ENCODE peak calls at places on chromosomes 7 and 10, in four cellular contexts. C, A, P and V are unnamed samples.

GRCh38 chr7:71613316-71613715 is 481.4 kb downstream of the GALNT17 start:
- DNase-seq in C (no peak), A (peak), P (no peak), V (no peak)

GRCh38 chr10:132890301-132890700 is 52.1 kb downstream of the CFAP46 start:
- DNase-seq in C (no peak), A (no peak), P (no peak), V (no peak)

GRCh38 chr7:13989138-13989943 is at the start of gene ETV1:
- DNase-seq in C (peak), A (peak), P (no peak), V (peak)

GRCh38 chr7:14016950-14017349 is 27.5 kb upstream of the ETV1 start:
- DNase-seq in C (peak), A (no peak), P (no peak), V (no peak)

GRCh38 chr7:151863386-151864079 is 13.4 kb downstream of the PRKAG2 start:
- DNase-seq in C (no peak), A (peak), P (no peak), V (no peak)

GRCh38 chr7:16668049-16668858 is 22.3 kb downstream of the BZW2 start:
- DNase-seq in C (peak), A (no peak), P (peak), V (peak)

GRCh38 chr7:157355784-157356511 is 19.1 kb downstream of the DNAJB6 start:
- DNase-seq in C (peak), A (no peak), P (no peak), V (peak)

GRCh38 chr10:71735709-71736569 is 16.4 kb upstream of the C10orf105 start:
- DNase-seq in C (no peak), A (no peak), P (no peak), V (no peak)

GRCh38 chr10:46541017-46541661 is 15.3 kb downstream of the GPRIN2 start:
- DNase-seq in C (no peak), A (peak), P (no peak), V (no peak)

GRCh38 chr7:23267357-23267756 is 20.8 kb downstream of the GPNMB start:
- DNase-seq in C (no peak), A (no peak), P (no peak), V (no peak)

GRCh38 chr7:98831641-98832221 is 38.1 kb downstream of the TMEM130 start:
- DNase-seq in C (peak), A (peak), P (no peak), V (peak)
- TF ChIP-seq CTCF in C (peak), A (peak), P (peak), V (peak)

GRCh38 chr10:117541405-117541908 is 1.1 kb upstream of the EMX2 start:
- DNase-seq in C (no peak), A (no peak), P (no peak), V (peak)

GRCh38 chr10:117543245-117543998 is 876 bp downstream of the EMX2 start:
- DNase-seq in C (no peak), A (peak), P (no peak), V (no peak)

GRCh38 chr10:117540640-117541404 is 1.7 kb upstream of the EMX2 start:
- DNase-seq in C (no peak), A (no peak), P (no peak), V (no peak)

GRCh38 chr10:117542706-117543244 is at the start of gene EMX2:
- DNase-seq in C (no peak), A (no peak), P (no peak), V (no peak)

DNA sequence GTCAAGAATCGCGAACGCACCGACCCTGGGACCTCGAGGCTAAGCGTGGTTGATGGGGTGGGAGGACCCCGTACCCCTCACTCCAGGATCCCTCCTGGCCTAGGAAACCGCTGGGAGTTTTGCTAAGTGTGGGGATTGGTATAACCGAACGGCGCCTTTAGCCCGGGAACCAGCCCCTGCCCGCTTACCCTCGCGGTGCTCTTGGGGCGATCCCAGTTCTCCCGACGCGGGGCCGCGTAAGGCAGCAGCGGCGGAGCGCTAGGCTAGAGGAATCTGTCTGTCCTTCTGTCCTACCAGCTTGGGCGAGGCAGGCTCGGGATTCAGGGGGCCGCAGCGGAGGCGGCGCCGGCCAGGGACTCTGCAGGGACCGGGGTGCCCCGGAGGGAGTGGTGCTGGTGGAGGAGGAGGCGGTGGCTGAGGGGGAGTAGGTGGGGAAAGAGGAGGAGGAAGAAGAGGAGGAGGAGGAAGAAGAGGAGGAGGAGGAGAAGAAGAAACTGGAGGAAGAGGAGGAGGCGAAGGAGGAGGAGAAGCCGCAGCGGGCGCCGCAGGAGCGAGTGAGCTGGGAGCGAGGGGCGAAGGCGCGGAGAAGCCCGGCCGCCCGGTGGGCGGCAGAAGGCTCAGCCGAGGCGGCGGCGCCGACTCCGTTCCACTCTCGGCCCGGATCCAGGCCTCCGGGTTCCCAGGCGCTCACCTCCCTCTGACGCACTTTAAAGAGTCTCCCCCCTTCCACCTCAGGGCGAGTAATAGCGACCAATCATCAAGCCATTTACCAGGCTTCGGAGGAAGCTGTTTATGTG is 439 bp upstream of the EMX2 start:
- DNase-seq in C (peak), A (no peak), P (no peak), V (peak)
- H3K4me3 ChIP-seq in C (no peak), A (no peak), P (no peak), V (peak)

DNA sequence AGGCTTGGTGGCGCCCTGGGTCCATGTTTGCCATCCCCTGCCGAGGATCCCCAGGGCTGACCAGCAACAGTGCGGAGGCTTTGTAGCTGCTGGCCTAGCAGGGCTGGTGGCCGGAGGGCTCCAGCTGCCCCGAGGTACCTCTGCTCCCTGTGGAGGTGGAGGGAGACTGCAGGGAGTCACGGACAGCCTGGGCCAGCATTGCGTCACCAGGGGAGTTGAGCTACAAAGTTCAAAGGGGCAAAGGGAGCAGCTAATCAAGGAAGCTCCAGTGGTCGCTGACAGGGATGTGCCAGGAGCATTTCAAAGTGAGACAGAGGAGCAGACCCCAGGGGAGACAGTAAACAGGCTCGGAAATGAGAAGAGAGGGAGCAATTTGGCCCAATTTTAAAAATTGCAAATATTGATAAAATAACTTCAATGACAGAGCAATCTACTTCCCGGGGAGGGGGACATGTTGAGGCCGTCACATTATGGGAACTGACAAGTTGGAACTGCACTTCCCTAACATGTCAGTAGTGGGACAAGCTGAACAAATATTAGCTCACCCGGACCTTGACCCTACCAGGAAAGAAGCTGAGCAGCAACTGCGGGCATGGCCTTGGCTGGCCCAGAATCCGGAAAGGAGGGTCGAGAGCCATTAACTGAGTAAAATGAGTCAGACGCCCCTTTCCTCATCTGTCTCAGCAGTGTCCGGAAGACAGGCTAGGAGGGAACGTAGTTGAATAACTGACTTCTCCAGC is 39.4 kb downstream of the BTBD16 start:
- DNase-seq in C (no peak), A (no peak), P (no peak), V (peak)
- TF ChIP-seq CTCF in C (no peak), A (no peak), P (no peak), V (no peak)

DNA sequence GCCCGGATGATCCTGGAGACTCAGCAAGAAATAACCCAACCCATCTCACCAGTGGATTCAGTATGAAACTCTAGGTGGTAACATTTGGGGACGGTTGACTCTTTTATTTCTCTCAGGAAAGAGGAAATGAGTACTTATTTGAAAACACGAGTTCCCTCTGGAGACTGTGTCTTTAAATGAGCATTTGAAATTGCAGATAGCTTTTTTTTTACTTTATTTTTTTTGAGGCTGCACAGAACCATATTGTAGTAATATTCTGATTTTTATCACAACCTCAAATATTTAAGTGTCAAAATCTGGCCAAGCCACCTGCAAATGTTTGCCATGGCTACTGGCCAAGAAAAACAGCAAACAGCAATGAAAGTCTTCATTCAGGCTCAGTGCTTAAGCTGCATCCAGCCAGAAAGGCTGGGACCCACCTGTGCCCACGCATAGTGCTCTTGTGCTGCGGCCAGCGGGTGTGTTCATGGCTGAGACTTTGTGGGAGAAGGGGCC is 160.8 kb downstream of the CREB5 start:
- DNase-seq in C (peak), A (no peak), P (no peak), V (peak)
- H3K4me3 ChIP-seq in C (no peak), A (no peak), P (no peak), V (no peak)

GRCh38 chr10:27759483-27760281 is 14.1 kb upstream of the MKX start:
- DNase-seq in C (no peak), A (no peak), P (no peak), V (no peak)
- TF ChIP-seq CTCF in C (no peak), A (no peak), P (peak), V (no peak)

GRCh38 chr7:6227294-6227846 is 45.1 kb downstream of the CYTH3 start:
- DNase-seq in C (peak), A (no peak), P (no peak), V (peak)
- H3K4me3 ChIP-seq in C (no peak), A (no peak), P (no peak), V (no peak)

GRCh38 chr10:43785252-43785651 is 136.6 kb upstream of the ZNF32 start:
- DNase-seq in C (no peak), A (no peak), P (peak), V (peak)
- TF ChIP-seq CTCF in C (peak), A (peak), P (peak), V (peak)

DNA sequence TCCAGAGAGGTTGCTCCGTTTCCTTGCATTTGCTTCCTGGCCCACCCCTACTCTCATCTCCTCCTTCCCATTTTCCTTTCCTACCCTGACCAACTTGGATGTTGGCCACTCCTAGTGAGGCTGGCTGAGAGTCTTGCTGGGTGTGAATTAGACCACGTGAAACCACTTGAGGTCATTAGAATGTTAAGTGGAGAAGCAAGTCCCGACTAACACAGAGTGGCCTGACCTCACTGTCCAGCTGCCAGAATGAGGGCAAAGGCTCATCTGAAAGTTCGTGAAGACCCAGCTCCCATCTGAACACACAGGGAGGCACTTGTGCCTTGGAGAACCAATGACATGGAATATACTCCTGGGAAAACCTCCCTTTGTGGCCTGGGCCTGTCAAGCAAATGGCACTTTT is 80.8 kb downstream of the WDR11 start:
- DNase-seq in C (no peak), A (no peak), P (no peak), V (no peak)
- H3K4me3 ChIP-seq in C (no peak), A (no peak), P (no peak), V (no peak)

DNA sequence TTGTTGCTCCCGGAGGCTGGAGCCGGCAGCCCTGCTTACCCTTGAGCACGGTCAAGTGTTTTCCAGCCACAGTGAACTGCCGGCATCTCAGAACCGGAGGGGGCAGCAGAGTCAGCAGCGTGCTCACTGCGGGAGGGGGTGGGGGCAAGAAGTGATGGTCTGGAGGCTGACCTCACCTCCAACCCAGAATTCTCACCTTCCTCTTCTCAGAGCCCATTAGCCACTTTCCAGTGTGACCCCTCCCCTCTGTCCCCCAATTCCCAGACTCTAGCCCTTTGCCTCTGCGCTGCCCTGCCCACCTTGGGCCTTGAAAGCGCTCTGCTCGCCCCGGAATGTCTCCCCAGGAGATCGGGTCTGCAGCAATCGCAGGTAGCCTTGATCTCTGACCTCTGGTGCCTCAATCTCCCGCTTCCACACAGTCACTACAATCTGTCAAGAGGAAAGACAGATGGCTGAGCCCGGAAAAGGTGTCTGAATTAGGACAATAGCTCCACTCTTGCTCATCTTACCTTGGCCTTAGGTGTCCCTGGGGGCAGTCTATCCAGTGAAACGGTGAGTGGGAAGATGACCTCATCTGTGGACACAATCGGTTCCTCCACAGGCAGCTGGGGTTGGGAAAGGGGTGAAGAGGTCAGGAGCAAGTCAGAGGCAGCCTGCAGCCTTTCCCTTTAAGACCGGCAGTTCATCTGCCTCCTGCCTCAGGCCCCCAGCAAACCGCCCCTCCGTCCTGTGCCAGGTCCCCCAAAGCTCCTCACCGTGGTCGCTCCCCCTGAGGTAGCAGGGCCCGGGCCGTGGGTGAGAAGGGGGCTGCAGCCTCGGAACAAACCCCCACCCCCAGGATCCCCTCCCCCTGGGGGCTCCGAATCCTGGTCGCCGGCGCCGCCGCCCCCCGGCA is 942 bp downstream of the TRAPPC14 start:
- DNase-seq in C (peak), A (peak), P (no peak), V (peak)
- TF ChIP-seq CTCF in C (peak), A (peak), P (peak), V (peak)